ENCODE peak calls at places on chromosomes 5 and 9, in four cellular contexts. T is hepatocyte, Y is GM12865, H is ovary. C is an unnamed sample.

GRCh38 chr9:27673626-27674025 is 100.3 kb upstream of the C9orf72 start:
- DNase-seq in T (no peak), Y (no peak), H (no peak), C (no peak)

GRCh38 chr5:76943006-76943405 is 9.8 kb upstream of the CRHBP start:
- DNase-seq in T (no peak), Y (no peak), H (no peak), C (no peak)

GRCh38 chr9:98425079-98425478 is 169.6 kb upstream of the TBC1D2 start:
- DNase-seq in T (no peak), Y (no peak), H (no peak), C (no peak)

GRCh38 chr9:127035423-127035822 is 87.0 kb downstream of the ANGPTL2 start:
- DNase-seq in T (no peak), Y (no peak), H (peak; percentile 85), C (no peak)

GRCh38 chr9:77546391-77546790 is 101.7 kb downstream of the GNA14 start:
- DNase-seq in T (no peak), Y (no peak), H (no peak), C (no peak)

GRCh38 chr5:131264453-131265200 is 774 bp downstream of the CDC42SE2 start:
- DNase-seq in T (peak; percentile 46), Y (peak; percentile 71), H (peak; percentile 39), C (no peak)

GRCh38 chr9:135905380-135906282 is 1.7 kb downstream of the CAMSAP1 start:
- DNase-seq in T (peak; percentile 57), Y (peak; percentile 39), H (peak; percentile 21), C (no peak)

GRCh38 chr9:32004431-32005076 is 379.9 kb upstream of the ACO1 start:
- DNase-seq in T (peak; percentile 30), Y (peak; percentile 5), H (no peak), C (no peak)

DNA sequence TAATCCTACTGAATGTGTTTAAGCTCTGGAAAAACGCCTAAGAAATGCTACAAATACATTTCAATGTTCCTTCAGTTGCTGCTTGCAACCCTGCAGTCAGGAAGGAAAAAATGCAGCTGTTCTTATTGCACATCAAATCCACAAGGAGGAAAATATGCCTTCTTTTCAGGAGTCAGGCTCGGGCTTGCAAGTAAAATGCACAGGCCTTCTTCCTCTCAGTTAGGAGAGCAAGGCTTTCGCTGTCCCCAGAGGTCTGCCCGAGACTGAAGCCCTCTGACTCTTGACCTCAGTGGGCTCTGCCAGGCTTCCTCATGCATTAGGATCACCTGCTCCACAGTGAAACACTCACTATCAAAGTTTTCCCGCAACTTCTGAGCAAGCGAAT is 909 bp upstream of the SHC3 start:
- DNase-seq in T (no peak), Y (no peak), H (no peak), C (no peak)
- TF ChIP-seq CTCF in T (no peak), Y (no peak), H (no peak), C (no peak)

GRCh38 chr5:14362511-14362910 is 219.1 kb upstream of the OTULINL start:
- DNase-seq in T (no peak), Y (no peak), H (no peak), C (no peak)

GRCh38 chr5:14364096-14364495 is 217.5 kb upstream of the OTULINL start:
- DNase-seq in T (no peak), Y (no peak), H (no peak), C (no peak)

GRCh38 chr5:14366763-14367162 is 214.8 kb upstream of the OTULINL start:
- DNase-seq in T (no peak), Y (no peak), H (no peak), C (no peak)

GRCh38 chr5:14365831-14366435 is 215.7 kb upstream of the OTULINL start:
- DNase-seq in T (no peak), Y (no peak), H (no peak), C (no peak)

DNA sequence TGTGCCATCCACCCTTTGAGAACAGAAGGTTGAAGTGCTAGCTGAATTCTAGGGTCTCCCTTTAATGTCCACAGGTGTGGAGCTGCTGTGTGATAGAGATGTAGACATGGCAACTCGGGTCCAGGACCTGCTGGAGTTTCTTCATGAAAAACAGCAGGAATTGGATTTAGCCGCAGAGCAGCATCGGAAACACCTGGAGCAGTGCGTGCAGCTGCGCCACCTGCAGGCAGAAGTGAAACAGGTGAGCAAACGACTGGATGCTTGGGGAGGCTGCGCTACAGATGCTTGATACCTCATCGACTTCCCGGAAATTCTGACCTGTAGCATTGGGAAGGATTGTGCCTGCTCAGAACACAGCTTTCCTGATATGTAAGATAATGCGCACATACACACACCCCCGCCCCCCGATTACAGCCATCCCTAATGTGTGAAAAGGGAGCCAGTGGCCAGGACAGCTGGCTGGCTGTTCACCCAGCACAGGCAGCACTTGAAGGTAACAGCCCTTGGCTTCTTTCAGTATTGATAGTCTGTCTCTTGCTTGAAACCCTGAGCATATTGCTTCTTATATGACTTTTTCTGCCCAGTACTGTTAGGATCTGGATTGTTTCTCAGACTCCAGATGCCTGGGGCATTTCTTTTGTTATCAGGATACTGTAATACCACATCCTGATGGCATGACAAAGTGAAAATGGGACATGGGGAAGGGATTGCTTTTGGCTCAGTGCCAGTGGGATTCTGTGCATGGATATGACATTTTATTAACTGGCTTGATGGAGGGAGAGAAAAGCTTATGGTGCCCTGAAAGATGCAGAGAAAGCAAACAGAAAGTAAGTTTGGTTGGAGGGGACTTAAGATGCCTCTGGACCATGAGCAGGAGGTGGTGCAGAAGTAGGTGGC is 216.8 kb upstream of the OTULINL start:
- DNase-seq in T (peak; percentile 62), Y (no peak), H (no peak), C (no peak)
- TF ChIP-seq CTCF in T (peak; percentile 64), Y (peak; percentile 51), H (no peak), C (peak; percentile 21)

GRCh38 chr5:35171108-35171507 is 59.2 kb downstream of the PRLR start:
- DNase-seq in T (no peak), Y (no peak), H (no peak), C (no peak)

GRCh38 chr5:35164860-35165542 is 65.3 kb downstream of the PRLR start:
- DNase-seq in T (no peak), Y (no peak), H (no peak), C (no peak)

GRCh38 chr5:35161637-35162248 is 68.5 kb downstream of the PRLR start:
- DNase-seq in T (no peak), Y (no peak), H (no peak), C (no peak)

GRCh38 chr5:35162848-35163770 is 67.2 kb downstream of the PRLR start:
- DNase-seq in T (no peak), Y (no peak), H (no peak), C (no peak)

DNA sequence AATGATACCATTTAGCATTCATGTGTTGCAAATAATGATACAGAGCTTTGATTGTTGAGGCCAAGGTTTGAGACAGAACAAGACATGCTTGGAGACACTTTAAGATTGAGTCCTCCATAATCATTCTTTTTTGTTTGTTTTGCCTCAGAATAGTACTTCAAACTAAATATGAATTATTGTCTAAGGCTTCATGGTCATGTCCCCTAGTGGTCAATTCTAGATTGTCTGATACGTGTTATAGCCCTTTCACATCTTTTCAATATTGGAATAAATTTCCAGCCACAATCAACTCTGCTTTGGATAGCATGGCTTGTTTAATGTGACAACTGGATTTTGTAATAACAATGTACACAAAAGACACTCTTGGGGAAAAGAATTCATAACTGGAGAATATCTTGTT is 64.2 kb downstream of the PRLR start:
- DNase-seq in T (no peak), Y (no peak), H (no peak), C (no peak)
- TF ChIP-seq CTCF in T (no peak), Y (peak; percentile 6), H (no peak), C (no peak)

DNA sequence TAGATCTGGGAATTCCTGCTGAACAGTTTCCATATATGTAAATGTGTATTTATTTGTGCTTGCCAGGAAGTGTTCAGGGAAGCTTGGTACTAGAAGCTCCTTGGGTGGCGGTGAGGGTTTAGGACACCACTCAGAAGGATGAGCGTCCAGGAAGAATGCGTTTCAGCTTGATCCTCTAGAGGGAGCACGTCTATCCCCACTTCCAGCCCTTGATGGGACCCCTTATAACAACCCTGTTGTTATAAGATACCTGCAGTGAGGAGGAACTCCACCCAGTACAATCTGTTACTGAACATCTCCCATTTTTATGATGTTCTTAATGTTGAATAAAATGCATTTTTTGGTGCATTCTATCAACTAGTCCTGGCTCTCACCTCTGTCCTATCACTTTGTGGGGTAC is 88.9 kb downstream of the CYFIP2 start:
- DNase-seq in T (no peak), Y (no peak), H (no peak), C (no peak)
- TF ChIP-seq CTCF in T (peak; percentile 36), Y (peak; percentile 14), H (no peak), C (peak; percentile 24)

GRCh38 chr5:151093476-151093889 is 12.6 kb upstream of the TNIP1 start:
- DNase-seq in T (peak; percentile 57), Y (peak; percentile 49), H (no peak), C (no peak)
- TF ChIP-seq CTCF in T (no peak), Y (peak; percentile 20), H (no peak), C (no peak)